ENCODE peak calls at places on chromosomes 12 and 14, in six cellular contexts. One of them, this sample, is unnamed.

GRCh38 chr12:109818900-109819500 is 14.2 kb downstream of the TRPV4 start:
- DNase-seq in sigmoid colon: no peak
- DNase-seq in K562: no peak
- DNase-seq in body of pancreas: no peak
- DNase-seq in ovary: no peak
- DNase-seq in breast epithelium: peak; percentile 65
- DNase-seq in this sample: no peak

GRCh38 chr12:120542166-120542565 is 8.0 kb downstream of the RNF10 start:
- DNase-seq in K562: no peak
- DNase-seq in body of pancreas: no peak
- DNase-seq in breast epithelium: no peak
- DNase-seq in ovary: no peak
- DNase-seq in sigmoid colon: no peak
- DNase-seq in this sample: no peak

GRCh38 chr14:102930138-102930752 is 7.8 kb downstream of the AMN start:
- DNase-seq in sigmoid colon: no peak
- DNase-seq in breast epithelium: no peak
- DNase-seq in body of pancreas: no peak
- DNase-seq in K562: no peak
- DNase-seq in ovary: no peak
- DNase-seq in this sample: no peak

GRCh38 chr12:105995986-105996385 is 142.8 kb downstream of the NUAK1 start:
- DNase-seq in ovary: no peak
- DNase-seq in breast epithelium: no peak
- DNase-seq in sigmoid colon: no peak
- DNase-seq in body of pancreas: no peak
- DNase-seq in K562: no peak
- DNase-seq in this sample: no peak

GRCh38 chr12:117023998-117024960 is 74.9 kb downstream of the TESC start:
- DNase-seq in sigmoid colon: peak; percentile 46
- DNase-seq in breast epithelium: no peak
- DNase-seq in ovary: no peak
- DNase-seq in K562: no peak
- DNase-seq in body of pancreas: no peak
- DNase-seq in this sample: no peak

GRCh38 chr12:39586811-39587210 is 32.8 kb downstream of the ABCD2 start:
- DNase-seq in K562: no peak
- DNase-seq in sigmoid colon: no peak
- DNase-seq in breast epithelium: no peak
- DNase-seq in body of pancreas: no peak
- DNase-seq in ovary: no peak
- DNase-seq in this sample: no peak

GRCh38 chr12:48817957-48818830 is at the start of gene CACNB3:
- DNase-seq in body of pancreas: peak; percentile 67
- DNase-seq in ovary: peak; percentile 81
- DNase-seq in breast epithelium: peak; percentile 74
- DNase-seq in sigmoid colon: peak; percentile 88
- DNase-seq in K562: peak; percentile 67
- DNase-seq in this sample: peak; percentile 84

GRCh38 chr14:104749111-104749649 is 3.8 kb upstream of the SIVA1 start:
- DNase-seq in sigmoid colon: peak; percentile 85
- DNase-seq in body of pancreas: no peak
- DNase-seq in K562: no peak
- DNase-seq in breast epithelium: no peak
- DNase-seq in ovary: no peak
- DNase-seq in this sample: no peak

GRCh38 chr12:108333898-108334699 is 5.0 kb downstream of the CMKLR1 start:
- DNase-seq in sigmoid colon: peak; percentile 58
- DNase-seq in ovary: no peak
- DNase-seq in breast epithelium: no peak
- DNase-seq in body of pancreas: no peak
- DNase-seq in K562: no peak
- DNase-seq in this sample: no peak

GRCh38 chr12:101875112-101875961 is 2.0 kb upstream of the DRAM1 start:
- DNase-seq in K562: no peak
- DNase-seq in body of pancreas: no peak
- DNase-seq in breast epithelium: no peak
- DNase-seq in sigmoid colon: no peak
- DNase-seq in ovary: no peak
- DNase-seq in this sample: no peak

GRCh38 chr12:67299936-67300335 is 30.8 kb downstream of the CAND1 start:
- DNase-seq in ovary: no peak
- DNase-seq in breast epithelium: no peak
- DNase-seq in K562: no peak
- DNase-seq in body of pancreas: no peak
- DNase-seq in sigmoid colon: no peak
- DNase-seq in this sample: no peak

DNA sequence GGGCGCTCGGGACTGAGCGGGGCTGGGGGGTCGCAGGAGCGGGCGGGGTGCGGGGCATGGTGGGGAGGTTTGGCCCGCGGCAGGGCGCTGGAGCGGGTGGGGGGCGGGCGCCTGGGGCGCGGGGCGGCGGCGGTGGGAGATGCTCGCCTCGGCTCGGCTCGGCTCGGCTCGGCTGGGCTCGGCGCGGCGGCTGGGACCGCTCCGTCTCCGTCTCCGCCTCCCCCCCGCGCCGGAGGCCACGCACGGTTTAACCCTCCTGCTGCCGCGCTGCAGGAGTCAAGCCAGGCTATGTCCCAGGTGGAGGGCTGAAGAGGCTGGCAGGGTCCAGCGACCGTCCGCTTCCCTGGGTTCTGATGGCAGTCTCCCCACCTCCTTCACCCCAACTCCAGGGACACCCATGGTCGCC is at the start of gene PIANP:
- DNase-seq in K562: peak; percentile 25
- DNase-seq in sigmoid colon: peak; percentile 72
- DNase-seq in breast epithelium: no peak
- DNase-seq in body of pancreas: peak; percentile 40
- DNase-seq in ovary: peak; percentile 55
- DNase-seq in this sample: peak; percentile 42
- H3K27me3 ChIP-seq in K562: peaks cover 27% of the 10 kb centered on the region
- H3K27me3 ChIP-seq in sigmoid colon: peaks cover 68% of the 10 kb centered on the region
- H3K27me3 ChIP-seq in breast epithelium: peaks cover 6% of the 10 kb centered on the region
- H3K27me3 ChIP-seq in body of pancreas: peaks cover 6% of the 10 kb centered on the region
- H3K27me3 ChIP-seq in ovary: no peaks in the 10 kb centered on the region
- H3K27me3 ChIP-seq in this sample: no peaks in the 10 kb centered on the region

DNA sequence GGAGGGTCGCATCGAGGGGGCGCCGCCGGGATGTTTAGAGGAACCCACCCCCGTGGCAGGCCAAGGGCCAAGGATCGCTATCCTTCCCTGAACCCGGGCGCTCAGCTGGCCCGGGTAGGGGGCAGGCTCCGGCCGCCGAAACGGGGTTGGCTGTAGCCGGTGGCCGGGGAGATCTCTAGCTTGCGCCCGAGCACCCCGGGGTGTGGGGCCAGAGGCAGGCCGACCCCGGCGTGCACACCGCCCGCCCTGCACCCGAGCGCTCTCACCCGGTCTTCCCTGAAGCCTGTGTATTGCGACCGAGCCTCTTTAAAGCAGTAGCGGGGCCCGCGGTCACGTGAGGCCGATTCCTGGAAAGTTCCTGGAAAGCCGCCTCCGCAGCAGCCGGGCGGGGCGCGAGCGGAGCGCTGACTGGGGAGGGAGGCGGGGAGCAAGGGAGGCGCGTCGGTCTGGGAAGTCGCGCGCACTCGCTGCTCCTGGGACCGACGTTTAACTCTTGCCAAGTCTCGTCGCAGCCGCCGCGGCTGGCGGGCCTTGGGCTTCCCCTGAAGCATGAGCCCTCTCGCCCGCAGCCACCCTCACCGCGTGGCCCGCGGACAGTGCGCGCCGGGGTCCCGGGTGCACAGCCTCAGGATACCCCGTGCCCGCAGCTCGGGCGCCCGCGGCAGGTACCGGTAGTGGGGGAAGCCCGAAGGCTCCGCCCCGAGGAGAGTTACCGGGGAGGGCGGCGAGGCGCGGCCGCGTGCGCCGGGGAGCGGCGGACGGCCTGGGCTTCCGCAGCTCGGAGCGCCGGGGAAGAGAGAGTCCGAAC is 1.7 kb upstream of the SOCS2 start:
- DNase-seq in ovary: peak; percentile 95
- DNase-seq in body of pancreas: peak; percentile 90
- DNase-seq in breast epithelium: peak; percentile 95
- DNase-seq in K562: peak; percentile 95
- DNase-seq in sigmoid colon: peak; percentile 99
- DNase-seq in this sample: peak; percentile 96
- TF ChIP-seq POLR2A in ovary: peak; percentile 42
- TF ChIP-seq POLR2A in body of pancreas: peak; percentile 66
- TF ChIP-seq POLR2A in breast epithelium: no peak
- TF ChIP-seq POLR2A in K562: peak; percentile 83
- TF ChIP-seq POLR2A in sigmoid colon: peak; percentile 54
- TF ChIP-seq POLR2A in this sample: peak; percentile 87

GRCh38 chr12:31749024-31749704 is 20.3 kb upstream of the AMN1 start:
- DNase-seq in body of pancreas: peak; percentile 91
- DNase-seq in ovary: peak; percentile 47
- DNase-seq in breast epithelium: peak; percentile 75
- DNase-seq in K562: peak; percentile 88
- DNase-seq in sigmoid colon: no peak
- DNase-seq in this sample: peak; percentile 79
- H3K4me1 ChIP-seq in body of pancreas: peaks cover 16% of the 10 kb centered on the region
- H3K4me1 ChIP-seq in ovary: peaks cover 2% of the 10 kb centered on the region
- H3K4me1 ChIP-seq in breast epithelium: no peaks in the 10 kb centered on the region
- H3K4me1 ChIP-seq in K562: peaks cover 3% of the 10 kb centered on the region
- H3K4me1 ChIP-seq in sigmoid colon: peaks cover 7% of the 10 kb centered on the region
- H3K4me1 ChIP-seq in this sample: no peaks in the 10 kb centered on the region

GRCh38 chr12:54460317-54460935 is 13.0 kb downstream of the GTSF1 start:
- DNase-seq in body of pancreas: no peak
- DNase-seq in ovary: no peak
- DNase-seq in K562: no peak
- DNase-seq in sigmoid colon: no peak
- DNase-seq in breast epithelium: no peak
- DNase-seq in this sample: no peak
- H3K27me3 ChIP-seq in body of pancreas: no peaks in the 10 kb centered on the region
- H3K27me3 ChIP-seq in ovary: no peaks in the 10 kb centered on the region
- H3K27me3 ChIP-seq in K562: no peaks in the 10 kb centered on the region
- H3K27me3 ChIP-seq in sigmoid colon: no peaks in the 10 kb centered on the region
- H3K27me3 ChIP-seq in breast epithelium: no peaks in the 10 kb centered on the region
- H3K27me3 ChIP-seq in this sample: peaks cover 6% of the 10 kb centered on the region

DNA sequence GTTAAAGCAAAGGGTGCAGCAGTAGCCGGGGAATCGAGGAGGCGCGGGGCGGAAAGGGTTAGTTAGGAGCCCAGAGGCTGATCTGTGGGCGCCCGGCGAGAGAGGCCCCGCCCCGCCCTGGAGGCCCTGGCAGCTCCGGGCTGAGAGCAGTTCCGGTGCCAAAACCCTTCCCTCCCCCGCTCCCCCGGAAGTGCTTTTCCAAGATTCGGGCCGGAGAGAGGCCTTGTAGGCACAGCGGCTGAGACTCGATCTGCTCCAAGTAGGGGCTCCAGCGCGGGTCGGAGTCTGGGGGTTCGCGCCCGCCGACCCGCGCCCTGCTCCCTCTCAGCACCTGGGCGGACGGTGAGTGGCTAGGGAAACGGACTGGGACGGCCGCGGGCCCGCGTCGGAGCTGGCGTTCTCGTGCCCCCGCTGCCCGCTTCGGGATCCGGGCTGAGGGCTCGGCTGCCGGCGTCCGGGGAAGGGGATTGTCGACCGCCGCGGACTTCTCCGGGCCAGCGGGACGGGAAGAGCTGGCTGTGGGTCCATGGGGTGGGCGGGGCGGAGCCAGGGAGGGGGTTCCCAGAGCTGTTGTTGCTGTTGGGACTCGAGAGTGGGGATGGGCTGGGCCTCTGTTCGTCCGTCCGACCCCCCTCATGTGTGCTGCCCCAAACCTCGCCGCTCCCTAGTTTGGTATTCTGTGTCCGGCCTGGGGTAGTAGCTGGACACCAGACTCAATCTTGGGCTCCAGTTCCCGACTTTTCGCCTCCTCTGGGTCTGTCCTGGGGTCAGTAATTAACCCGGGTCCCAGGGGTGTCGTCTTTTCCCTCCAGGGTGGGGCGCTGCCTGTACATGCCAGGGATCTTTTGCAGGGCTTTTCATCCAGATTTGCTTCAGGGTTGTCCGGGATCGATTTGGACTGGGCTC is at the start of gene FRS2:
- DNase-seq in sigmoid colon: peak; percentile 95
- DNase-seq in breast epithelium: peak; percentile 91
- DNase-seq in K562: peak; percentile 93
- DNase-seq in ovary: peak; percentile 91
- DNase-seq in body of pancreas: peak; percentile 91
- DNase-seq in this sample: peak; percentile 92
- TF ChIP-seq POLR2A in sigmoid colon: peak; percentile 80
- TF ChIP-seq POLR2A in breast epithelium: peak; percentile 80
- TF ChIP-seq POLR2A in K562: peak; percentile 91
- TF ChIP-seq POLR2A in ovary: peak; percentile 81
- TF ChIP-seq POLR2A in body of pancreas: peak; percentile 88
- TF ChIP-seq POLR2A in this sample: peak; percentile 64

GRCh38 chr12:121801601-121802484 is 2.0 kb upstream of the SETD1B start:
- DNase-seq in sigmoid colon: no peak
- DNase-seq in K562: no peak
- DNase-seq in ovary: no peak
- DNase-seq in body of pancreas: no peak
- DNase-seq in breast epithelium: no peak
- DNase-seq in this sample: no peak

GRCh38 chr12:121802485-121802842 is 1.3 kb upstream of the SETD1B start:
- DNase-seq in sigmoid colon: no peak
- DNase-seq in breast epithelium: no peak
- DNase-seq in K562: no peak
- DNase-seq in ovary: no peak
- DNase-seq in body of pancreas: no peak
- DNase-seq in this sample: no peak

GRCh38 chr12:121804417-121805111 is 755 bp downstream of the SETD1B start:
- DNase-seq in ovary: peak; percentile 52
- DNase-seq in K562: peak; percentile 34
- DNase-seq in sigmoid colon: peak; percentile 74
- DNase-seq in breast epithelium: no peak
- DNase-seq in body of pancreas: peak; percentile 34
- DNase-seq in this sample: peak; percentile 41

GRCh38 chr12:121803861-121804416 is at the start of gene SETD1B:
- DNase-seq in body of pancreas: peak; percentile 73
- DNase-seq in sigmoid colon: peak; percentile 85
- DNase-seq in breast epithelium: no peak
- DNase-seq in K562: peak; percentile 52
- DNase-seq in ovary: peak; percentile 64
- DNase-seq in this sample: peak; percentile 62

DNA sequence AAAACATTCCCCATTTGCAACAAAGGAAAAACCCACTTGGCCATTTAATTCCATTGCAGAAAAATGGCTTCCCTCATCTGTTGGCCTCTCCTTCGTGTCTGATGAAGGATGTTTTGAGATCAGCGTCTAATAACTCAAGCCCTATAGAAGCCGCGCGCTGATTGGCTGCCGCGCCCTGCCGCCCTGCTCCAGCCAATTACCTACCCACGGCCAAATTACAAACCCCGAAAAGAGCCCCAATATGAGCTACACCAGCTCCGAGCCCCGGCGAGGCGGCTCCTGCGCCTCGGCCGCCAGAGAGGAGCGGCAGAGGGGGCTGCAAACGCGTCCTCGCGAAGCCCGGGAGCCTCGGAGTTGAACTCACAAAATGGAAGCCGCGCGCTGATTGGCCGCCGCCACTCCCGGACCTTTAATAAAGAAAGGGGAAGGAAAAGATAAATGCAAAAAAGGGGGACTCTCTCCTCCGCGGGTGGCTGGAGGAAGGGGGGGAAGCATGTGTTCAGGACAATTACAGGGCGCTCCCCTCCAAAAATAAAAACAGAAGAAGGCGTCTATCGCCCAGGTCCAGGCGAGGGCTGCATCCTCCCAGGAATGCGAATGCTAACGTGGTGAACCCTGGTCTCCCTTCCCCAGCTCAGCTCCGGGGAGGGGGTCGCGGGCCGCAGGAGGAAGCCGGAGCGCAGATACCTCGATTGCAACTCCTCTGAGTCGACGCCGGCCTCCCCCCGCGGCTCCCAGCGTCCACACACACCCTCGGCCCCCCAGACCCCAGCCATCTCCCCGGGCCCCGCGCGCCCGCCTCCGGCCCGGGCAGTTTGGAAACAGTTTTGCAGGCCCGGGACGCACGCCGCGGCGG is 738 bp upstream of the SETD1B start:
- DNase-seq in K562: peak; percentile 96
- DNase-seq in body of pancreas: peak; percentile 87
- DNase-seq in ovary: peak; percentile 93
- DNase-seq in breast epithelium: peak; percentile 88
- DNase-seq in sigmoid colon: peak; percentile 96
- DNase-seq in this sample: peak; percentile 94
- H3K4me1 ChIP-seq in K562: peaks cover 64% of the 10 kb centered on the region
- H3K4me1 ChIP-seq in body of pancreas: peaks cover 51% of the 10 kb centered on the region
- H3K4me1 ChIP-seq in ovary: peaks cover 18% of the 10 kb centered on the region
- H3K4me1 ChIP-seq in breast epithelium: peaks cover 19% of the 10 kb centered on the region
- H3K4me1 ChIP-seq in sigmoid colon: peaks cover 48% of the 10 kb centered on the region
- H3K4me1 ChIP-seq in this sample: peaks cover 10% of the 10 kb centered on the region